ENCODE peak calls at places on chromosomes 13 and 19, in four cellular contexts. One of them, this sample, is unnamed.
A peak's percentile ranks its signal among the peaks of the same experiment; 100 is the strongest.

GRCh38 chr19:58479303-58479702 is 3.2 kb downstream of the ZNF446 start:
- DNase-seq in stimulated activated CD8-positive, alpha-beta memory T cell treated with anti-CD3 and anti-CD28 coated beads, Interleukin-12 subunit alpha, Interleukin-12 subunit beta, amount 100 ng/mL, for 4 hours: no peak
- DNase-seq in transverse colon: no peak
- DNase-seq in anterior cingulate cortex: no peak
- DNase-seq in this sample: no peak

GRCh38 chr19:48933382-48933932 is at the start of gene DHDH:
- DNase-seq in stimulated activated CD8-positive, alpha-beta memory T cell treated with anti-CD3 and anti-CD28 coated beads, Interleukin-12 subunit alpha, Interleukin-12 subunit beta, amount 100 ng/mL, for 4 hours: peak; percentile 66
- DNase-seq in transverse colon: peak; percentile 91
- DNase-seq in anterior cingulate cortex: peak; percentile 65
- DNase-seq in this sample: peak; percentile 96

GRCh38 chr13:114166381-114167131 is 12.5 kb upstream of the CFAP97D2 start:
- DNase-seq in stimulated activated CD8-positive, alpha-beta memory T cell treated with anti-CD3 and anti-CD28 coated beads, Interleukin-12 subunit alpha, Interleukin-12 subunit beta, amount 100 ng/mL, for 4 hours: no peak
- DNase-seq in transverse colon: no peak
- DNase-seq in anterior cingulate cortex: no peak
- DNase-seq in this sample: no peak

GRCh38 chr19:16682539-16682938 is 21.6 kb downstream of the TMEM38A start:
- DNase-seq in stimulated activated CD8-positive, alpha-beta memory T cell treated with anti-CD3 and anti-CD28 coated beads, Interleukin-12 subunit alpha, Interleukin-12 subunit beta, amount 100 ng/mL, for 4 hours: no peak
- DNase-seq in transverse colon: no peak
- DNase-seq in anterior cingulate cortex: no peak
- DNase-seq in this sample: no peak

GRCh38 chr13:102700088-102701031 is 5.5 kb upstream of the METTL21C start:
- DNase-seq in stimulated activated CD8-positive, alpha-beta memory T cell treated with anti-CD3 and anti-CD28 coated beads, Interleukin-12 subunit alpha, Interleukin-12 subunit beta, amount 100 ng/mL, for 4 hours: no peak
- DNase-seq in transverse colon: no peak
- DNase-seq in anterior cingulate cortex: no peak
- DNase-seq in this sample: no peak

GRCh38 chr19:480016-480855 is 16.1 kb upstream of the MADCAM1 start:
- DNase-seq in stimulated activated CD8-positive, alpha-beta memory T cell treated with anti-CD3 and anti-CD28 coated beads, Interleukin-12 subunit alpha, Interleukin-12 subunit beta, amount 100 ng/mL, for 4 hours: no peak
- DNase-seq in transverse colon: peak; percentile 77
- DNase-seq in anterior cingulate cortex: peak; percentile 51
- DNase-seq in this sample: no peak

GRCh38 chr13:113774177-113775107 is 15.4 kb downstream of the TMEM255B start:
- DNase-seq in stimulated activated CD8-positive, alpha-beta memory T cell treated with anti-CD3 and anti-CD28 coated beads, Interleukin-12 subunit alpha, Interleukin-12 subunit beta, amount 100 ng/mL, for 4 hours: no peak
- DNase-seq in transverse colon: no peak
- DNase-seq in anterior cingulate cortex: no peak
- DNase-seq in this sample: no peak

GRCh38 chr13:29284726-29285125 is 310.8 kb downstream of the SLC7A1 start:
- DNase-seq in stimulated activated CD8-positive, alpha-beta memory T cell treated with anti-CD3 and anti-CD28 coated beads, Interleukin-12 subunit alpha, Interleukin-12 subunit beta, amount 100 ng/mL, for 4 hours: no peak
- DNase-seq in transverse colon: no peak
- DNase-seq in anterior cingulate cortex: no peak
- DNase-seq in this sample: no peak

GRCh38 chr13:26887594-26887993 is 127.0 kb upstream of the GPR12 start:
- DNase-seq in stimulated activated CD8-positive, alpha-beta memory T cell treated with anti-CD3 and anti-CD28 coated beads, Interleukin-12 subunit alpha, Interleukin-12 subunit beta, amount 100 ng/mL, for 4 hours: no peak
- DNase-seq in transverse colon: no peak
- DNase-seq in anterior cingulate cortex: no peak
- DNase-seq in this sample: no peak

GRCh38 chr13:62040806-62041205 is 625.2 kb upstream of the PCDH20 start:
- DNase-seq in stimulated activated CD8-positive, alpha-beta memory T cell treated with anti-CD3 and anti-CD28 coated beads, Interleukin-12 subunit alpha, Interleukin-12 subunit beta, amount 100 ng/mL, for 4 hours: no peak
- DNase-seq in transverse colon: no peak
- DNase-seq in anterior cingulate cortex: no peak
- DNase-seq in this sample: no peak

GRCh38 chr19:40663712-40664692 is 26.4 kb downstream of the NUMBL start:
- DNase-seq in stimulated activated CD8-positive, alpha-beta memory T cell treated with anti-CD3 and anti-CD28 coated beads, Interleukin-12 subunit alpha, Interleukin-12 subunit beta, amount 100 ng/mL, for 4 hours: no peak
- DNase-seq in transverse colon: no peak
- DNase-seq in anterior cingulate cortex: no peak
- DNase-seq in this sample: no peak